ENCODE peak calls at places on chromosomes 3 and 15, in seven cellular contexts. L is heart right ventricle, J is endothelial cell of umbilical vein, D is SJSA1, C is K562, M is cardiac muscle cell, Z is A673. R is an unnamed sample.

GRCh38 chr3:190491533-190492054 is 22.3 kb upstream of the IL1RAP start:
- DNase-seq in L (peak; percentile 46), C (no peak), J (no peak), D (no peak), Z (no peak), M (peak; percentile 36), R (no peak)

GRCh38 chr3:175704366-175705041 is 845.4 kb downstream of the NAALADL2 start:
- DNase-seq in C (no peak), J (no peak), D (no peak), L (no peak), M (no peak), Z (no peak), R (no peak)

GRCh38 chr3:32203854-32204253 is 34.6 kb upstream of the CMTM8 start:
- DNase-seq in J (peak; percentile 39), Z (peak; percentile 22), D (no peak), L (no peak), M (no peak), C (no peak), R (no peak)

GRCh38 chr15:69727257-69727924 is 274.8 kb downstream of the RPLP1 start:
- DNase-seq in D (no peak), J (no peak), L (no peak), C (no peak), M (no peak), Z (no peak), R (no peak)

GRCh38 chr3:31369637-31370036 is 163.1 kb upstream of the STT3B start:
- DNase-seq in D (no peak), C (no peak), J (peak; percentile 24), Z (no peak), M (no peak), L (no peak), R (no peak)

GRCh38 chr3:113286524-113286923 is 75.2 kb downstream of the BOC start:
- DNase-seq in M (no peak), L (no peak), J (no peak), Z (no peak), D (no peak), C (no peak), R (no peak)

GRCh38 chr3:119779731-119780383 is 2.0 kb upstream of the NR1I2 start:
- DNase-seq in D (no peak), J (no peak), C (no peak), M (no peak), Z (no peak), L (no peak), R (no peak)

GRCh38 chr3:183825380-183826161 is at the start of gene MAP6D1:
- DNase-seq in M (peak; percentile 81), Z (peak; percentile 79), J (peak; percentile 42), D (peak; percentile 58), L (no peak), C (no peak), R (no peak)

GRCh38 chr3:8845641-8846040 is 76.2 kb upstream of the OXTR start:
- DNase-seq in D (peak; percentile 62), C (no peak), L (no peak), M (no peak), J (no peak), Z (no peak), R (no peak)

GRCh38 chr15:31212286-31212685 is 110.8 kb upstream of the TRPM1 start:
- DNase-seq in C (no peak), D (no peak), L (no peak), M (no peak), Z (no peak), J (no peak), R (no peak)
- H3K27ac ChIP-seq in C (no peak overlapping the region), D (no peak overlapping the region), L (no peak overlapping the region), M (no peak overlapping the region), Z (no peak overlapping the region), J (no peak overlapping the region), R (no peak overlapping the region)

GRCh38 chr3:36859494-36859893 is 85.4 kb downstream of the TRANK1 start:
- DNase-seq in L (no peak), M (no peak), Z (no peak), D (no peak), J (no peak), C (no peak), R (peak; percentile 10)
- H3K27ac ChIP-seq in L (no peak overlapping the region), M (no peak overlapping the region), Z (no peak overlapping the region), D (no peak overlapping the region), J (no peak overlapping the region), C (no peak overlapping the region), R (no peak overlapping the region)

DNA sequence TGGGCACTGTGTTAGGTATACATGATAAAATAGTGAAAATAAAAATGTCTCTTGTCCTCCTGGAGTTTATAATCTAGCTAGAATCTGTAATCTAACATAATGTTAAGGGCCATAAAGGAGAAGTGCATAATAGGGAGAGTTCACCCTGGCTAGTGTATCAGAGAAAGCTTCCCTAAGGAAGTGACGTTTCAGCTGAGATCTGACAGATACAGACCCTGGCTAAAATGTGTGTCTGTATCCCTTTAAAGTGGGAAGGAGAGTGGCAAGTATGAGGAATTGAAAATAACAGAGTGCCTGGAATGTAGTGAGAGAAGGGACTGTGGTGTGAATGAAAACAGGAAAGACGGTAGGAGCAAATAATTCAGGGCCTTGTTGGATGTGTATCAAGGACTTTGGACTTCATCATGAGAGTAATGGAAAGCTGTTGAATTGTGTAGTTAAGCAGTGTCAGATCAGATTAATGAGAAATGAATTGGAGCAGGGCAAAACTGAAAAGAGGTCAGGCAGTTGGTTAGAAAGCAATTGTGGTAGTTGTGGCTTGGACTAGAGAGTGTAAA is 30.5 kb downstream of the NEO1 start:
- DNase-seq in Z (no peak), L (no peak), D (no peak), M (peak; percentile 19), C (no peak), J (no peak), R (no peak)
- H3K27ac ChIP-seq in Z (no peak overlapping the region), L (no peak overlapping the region), D (no peak overlapping the region), M (peak overlapping the region; percentile 57), C (no peak overlapping the region), J (no peak overlapping the region), R (no peak overlapping the region)

DNA sequence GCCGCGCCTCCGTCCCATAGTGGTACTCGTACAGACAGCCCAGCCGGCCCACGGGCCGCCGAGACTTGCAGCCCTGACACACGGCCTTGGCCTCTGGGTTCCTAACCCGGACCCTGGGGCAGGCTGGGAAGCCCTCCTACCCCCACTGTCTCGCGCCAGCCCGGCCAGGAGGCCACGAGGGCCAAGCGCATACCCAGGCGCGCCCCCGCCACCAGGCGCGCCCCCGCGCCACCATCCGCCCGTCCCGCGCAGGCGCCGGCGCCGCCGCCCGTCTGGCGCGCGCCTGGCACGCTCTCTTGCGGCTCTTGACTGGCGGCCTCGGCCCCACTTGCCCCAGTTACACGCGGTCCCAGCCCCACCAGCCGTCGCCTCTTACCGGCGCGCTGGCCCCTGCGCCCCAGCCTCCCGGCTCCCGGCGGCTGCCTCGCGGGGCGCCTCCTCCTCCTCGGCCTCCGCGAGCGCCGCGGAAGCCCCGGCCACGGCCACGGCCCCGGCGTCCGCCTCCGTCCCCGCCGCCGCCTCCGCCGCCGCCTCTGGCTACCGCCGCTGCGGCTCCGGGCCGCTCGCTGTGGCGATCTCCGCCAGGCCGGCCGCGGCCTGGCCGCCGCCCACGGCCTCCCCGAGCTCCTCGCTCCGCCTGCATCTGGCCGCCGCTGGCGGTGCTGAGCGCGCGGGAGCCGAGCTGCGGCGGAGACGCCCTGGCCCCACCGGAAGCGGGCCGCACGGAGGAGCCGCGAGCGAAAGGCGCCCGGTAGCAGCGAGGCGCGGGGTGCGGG is 412 bp downstream of the AVEN start:
- DNase-seq in C (peak; percentile 75), D (peak; percentile 77), M (peak; percentile 84), L (peak; percentile 63), Z (peak; percentile 84), J (peak; percentile 75), R (peak; percentile 82)
- H3K27ac ChIP-seq in C (peak overlapping the region; percentile 46), D (peak overlapping the region; percentile 95), M (peak overlapping the region; percentile 96), L (peak overlapping the region; percentile 94), Z (peak overlapping the region; percentile 71), J (peak overlapping the region; percentile 83), R (peak overlapping the region; percentile 75)

DNA sequence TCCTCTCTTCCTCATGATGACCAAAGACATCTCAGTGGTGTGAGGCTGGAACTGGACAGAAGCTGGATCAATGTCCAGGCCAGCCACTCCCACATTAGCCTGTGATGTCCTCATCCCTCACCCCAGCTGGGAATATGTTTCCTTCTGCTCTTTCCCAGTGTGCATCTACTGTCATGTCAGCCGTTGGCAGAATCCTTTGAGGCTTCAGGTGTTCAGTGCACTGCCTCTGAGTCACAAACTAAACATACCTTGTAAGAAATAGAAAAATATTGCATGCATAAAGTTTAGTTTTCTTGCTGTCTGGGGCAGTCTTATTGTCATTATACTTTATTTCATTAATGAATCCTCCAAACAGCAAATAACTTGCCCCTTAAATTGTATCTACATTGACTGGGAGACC is 161.6 kb upstream of the RASGRP1 start:
- DNase-seq in J (no peak), M (no peak), L (no peak), Z (no peak), C (no peak), D (no peak), R (no peak)
- H3K27ac ChIP-seq in J (no peak overlapping the region), M (no peak overlapping the region), L (no peak overlapping the region), Z (no peak overlapping the region), C (no peak overlapping the region), D (no peak overlapping the region), R (no peak overlapping the region)

GRCh38 chr3:176798680-176799079 is 398.6 kb downstream of the TBL1XR1 start:
- DNase-seq in J (no peak), M (no peak), Z (no peak), D (no peak), L (no peak), C (no peak), R (no peak)
- H3K27ac ChIP-seq in J (no peak overlapping the region), M (no peak overlapping the region), Z (no peak overlapping the region), D (no peak overlapping the region), L (no peak overlapping the region), C (no peak overlapping the region), R (no peak overlapping the region)

GRCh38 chr15:83444936-83445335 is 2.2 kb upstream of the SH3GL3 start:
- DNase-seq in C (peak; percentile 17), M (no peak), L (no peak), J (no peak), Z (no peak), D (no peak), R (peak; percentile 49)
- H3K27ac ChIP-seq in C (no peak overlapping the region), M (no peak overlapping the region), L (no peak overlapping the region), J (no peak overlapping the region), Z (no peak overlapping the region), D (no peak overlapping the region), R (no peak overlapping the region)

GRCh38 chr3:10142707-10143560 is 1.4 kb downstream of the VHL start:
- DNase-seq in L (no peak), Z (no peak), J (no peak), M (no peak), D (no peak), C (peak; percentile 42), R (no peak)
- H3K27ac ChIP-seq in L (peak overlapping the region; percentile 89), Z (no peak overlapping the region), J (no peak overlapping the region), M (no peak overlapping the region), D (peak overlapping the region; percentile 81), C (peak overlapping the region; percentile 84), R (no peak overlapping the region)